ENCODE peak calls at places on chromosomes 13 and 19, in four cellular contexts. G is GM12878, J is HepG2, R is K562. E is an unnamed sample.

GRCh38 chr13:46992383-46992952 is 95.6 kb upstream of the HTR2A start:
- DNase-seq in G (no peak), J (peak; percentile 10), R (peak; percentile 11), E (peak; percentile 44)

GRCh38 chr13:34246511-34246910 is 428.6 kb downstream of the RFC3 start:
- DNase-seq in R (no peak), G (no peak), J (no peak), E (no peak)

GRCh38 chr19:38543807-38544568 is 73.8 kb downstream of the MAP4K1 start:
- DNase-seq in J (peak; percentile 79), G (peak; percentile 64), R (peak; percentile 98), E (peak; percentile 94)

GRCh38 chr13:40668335-40668734 is 1.9 kb upstream of the FOXO1 start:
- DNase-seq in G (no peak), R (peak; percentile 55), J (peak; percentile 54), E (peak; percentile 43)

GRCh38 chr19:46355991-46356669 is 9.2 kb downstream of the PPP5C start:
- DNase-seq in G (no peak), R (no peak), J (no peak), E (no peak)

GRCh38 chr13:39281539-39282150 is 243.4 kb downstream of the NHLRC3 start:
- DNase-seq in J (peak; percentile 2), G (no peak), R (no peak), E (no peak)

GRCh38 chr13:109427148-109427547 is 359.2 kb downstream of the IRS2 start:
- DNase-seq in R (no peak), J (no peak), G (no peak), E (no peak)

GRCh38 chr19:38210458-38210987 is 13.5 kb downstream of the DPF1 start:
- DNase-seq in J (no peak), R (peak; percentile 66), G (no peak), E (no peak)

GRCh38 chr13:112781881-112782361 is 92.1 kb downstream of the ATP11A start:
- DNase-seq in J (no peak), R (no peak), G (no peak), E (no peak)

GRCh38 chr13:40970803-40971202 is 48.3 kb downstream of the ELF1 start:
- DNase-seq in R (no peak), G (no peak), J (no peak), E (no peak)

GRCh38 chr13:24348797-24349515 is 39.6 kb downstream of the C1QTNF9 start:
- DNase-seq in G (no peak), J (no peak), R (no peak), E (no peak)

GRCh38 chr19:10112895-10113591 is 1.6 kb downstream of the P2RY11 start:
- DNase-seq in R (peak; percentile 56), J (peak; percentile 47), G (no peak), E (peak; percentile 62)

GRCh38 chr13:39347926-39348901 is 254.8 kb downstream of the LHFPL6 start:
- DNase-seq in J (no peak), R (no peak), G (no peak), E (peak; percentile 37)

GRCh38 chr13:20334309-20334708 is 102.2 kb upstream of the GJB6 start:
- DNase-seq in G (no peak), J (no peak), R (no peak), E (no peak)

GRCh38 chr19:45863840-45864628 is at the start of gene FOXA3:
- DNase-seq in G (no peak), R (peak; percentile 94), J (peak; percentile 64), E (peak; percentile 71)

GRCh38 chr19:492091-492531 is 4.2 kb upstream of the MADCAM1 start:
- DNase-seq in R (peak; percentile 72), J (no peak), G (no peak), E (peak; percentile 60)

GRCh38 chr13:76690611-76691010 is 195.6 kb downstream of the KCTD12 start:
- DNase-seq in G (no peak), J (no peak), R (no peak), E (no peak)

GRCh38 chr13:78426183-78426582 is 177.2 kb downstream of the POU4F1 start:
- DNase-seq in R (no peak), G (no peak), J (no peak), E (no peak)

GRCh38 chr13:67299731-67300130 is 69.6 kb upstream of the PCDH9 start:
- DNase-seq in J (no peak), G (no peak), R (no peak), E (no peak)

GRCh38 chr13:29125145-29125933 is 305.2 kb downstream of the MTUS2 start:
- DNase-seq in R (no peak), J (no peak), G (no peak), E (no peak)

GRCh38 chr19:4518345-4519171 is at the start of gene PLIN4:
- DNase-seq in R (no peak), G (no peak), J (peak; percentile 66), E (no peak)

GRCh38 chr13:44181938-44182337 is 191.7 kb upstream of the SERP2 start:
- DNase-seq in R (no peak), J (no peak), G (no peak), E (no peak)

GRCh38 chr13:112688560-112689497 is 1.0 kb upstream of the ATP11A start:
- DNase-seq in R (no peak), G (no peak), J (peak; percentile 24), E (no peak)

GRCh38 chr19:18842166-18842565 is 10.4 kb downstream of the UPF1 start:
- DNase-seq in G (no peak), R (no peak), J (no peak), E (no peak)

GRCh38 chr19:3778899-3779723 is 7.1 kb downstream of the MATK start:
- DNase-seq in J (no peak), G (no peak), R (peak; percentile 54), E (no peak)

GRCh38 chr19:40110570-40110969 is 19.8 kb upstream of the ZNF780A start:
- DNase-seq in J (peak; percentile 20), R (no peak), G (no peak), E (no peak)

GRCh38 chr19:45643927-45644771 is 5.0 kb upstream of the EML2 start:
- DNase-seq in R (no peak), G (no peak), J (no peak), E (no peak)

GRCh38 chr13:27607125-27607524 is 13.2 kb downstream of the LNX2 start:
- DNase-seq in R (no peak), G (no peak), J (peak; percentile 50), E (no peak)

GRCh38 chr13:110872034-110872767 is 42.7 kb downstream of the ANKRD10 start:
- DNase-seq in R (no peak), G (no peak), J (no peak), E (no peak)

GRCh38 chr19:35030257-35031071 is at the start of gene SCN1B:
- DNase-seq in R (peak; percentile 89), G (no peak), J (peak; percentile 31), E (peak; percentile 75)
- TF ChIP-seq BHLHE40 in R (no peak), G (no peak), J (no peak), E (no peak)

GRCh38 chr19:7742991-7743390 is 4.3 kb downstream of the CD209 start:
- DNase-seq in J (no peak), R (no peak), G (no peak), E (no peak)
- TF ChIP-seq FOXM1 in J (no peak), R (no peak), G (no peak), E (no peak)

GRCh38 chr19:6012416-6013170 is 34.7 kb upstream of the RANBP3 start:
- DNase-seq in G (no peak), R (no peak), J (no peak), E (no peak)
- TF ChIP-seq TARDBP in G (no peak), R (no peak), J (no peak), E (no peak)

GRCh38 chr13:104937881-104938280 is 1597.6 kb downstream of the EFNB2 start:
- DNase-seq in J (no peak), R (no peak), G (no peak), E (no peak)

DNA sequence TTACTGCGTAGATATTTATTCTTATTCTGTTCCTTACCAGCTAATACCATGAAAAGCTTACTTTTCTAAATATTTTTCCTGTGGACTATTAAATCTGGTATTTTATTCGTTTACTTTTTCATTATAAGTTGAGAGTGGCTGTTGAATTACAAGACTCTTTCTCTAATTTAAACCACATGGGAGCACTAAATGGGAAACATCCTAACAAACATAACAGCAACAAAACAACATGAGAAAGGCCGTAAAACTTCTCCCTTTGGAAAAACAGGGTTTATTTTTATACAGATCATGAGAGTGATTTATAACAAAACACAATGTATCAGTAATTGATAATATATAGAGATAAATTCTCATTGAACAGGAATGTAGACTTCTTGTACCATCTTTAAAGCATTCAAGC is 1592.1 kb downstream of the EFNB2 start:
- DNase-seq in J (no peak), G (no peak), R (no peak), E (no peak)
- TF ChIP-seq BHLHE40 in J (no peak), G (no peak), R (no peak), E (no peak)

GRCh38 chr19:13072206-13072898 is 30.3 kb downstream of the LYL1 start:
- DNase-seq in G (no peak), R (no peak), J (no peak), E (no peak)
- TF ChIP-seq FOXM1 in G (no peak), R (no peak), J (no peak), E (no peak)

DNA sequence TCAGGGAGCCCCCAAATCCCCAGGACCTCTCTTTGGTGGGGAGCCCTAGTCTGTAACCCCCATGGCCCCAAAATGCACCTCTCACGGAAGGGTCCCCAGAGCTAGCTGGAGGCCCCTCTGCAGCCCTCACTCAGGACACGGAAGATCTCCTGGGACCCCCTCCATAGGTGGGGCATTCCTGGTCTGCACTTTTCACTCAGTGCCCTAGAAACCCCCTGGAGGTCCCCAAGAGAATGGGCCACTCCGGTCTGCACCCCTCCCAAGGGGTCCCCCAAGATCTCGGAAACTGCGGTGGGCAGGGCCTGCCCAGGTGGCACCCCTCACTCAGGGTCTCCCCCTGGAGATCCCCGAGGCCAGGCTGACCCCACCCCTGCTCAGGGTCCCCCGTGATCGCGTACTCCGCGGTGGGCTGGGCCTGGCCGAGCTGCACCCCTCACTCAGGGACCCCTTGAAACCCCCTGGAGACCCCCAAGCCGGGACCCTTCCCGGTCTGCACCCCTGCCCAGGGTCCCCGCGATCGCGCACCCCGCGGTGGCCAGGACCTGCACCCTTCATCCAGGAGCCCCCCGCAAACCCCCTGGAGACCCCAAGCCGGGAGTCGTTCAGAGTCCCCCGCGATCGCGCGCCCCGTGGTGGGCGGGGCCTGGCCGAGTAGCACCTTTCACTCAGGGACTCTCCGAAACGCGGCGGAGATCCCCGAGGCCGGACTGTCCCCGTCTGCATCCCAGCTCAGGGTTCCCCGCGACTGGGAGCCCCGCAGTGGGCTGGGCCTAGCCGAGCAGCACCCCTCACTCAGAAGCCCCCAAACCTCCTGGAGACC is 1.1 kb downstream of the LMNB2 start:
- DNase-seq in G (no peak), R (peak; percentile 74), J (no peak), E (peak; percentile 48)
- TF ChIP-seq TARDBP in G (no peak), R (no peak), J (no peak), E (no peak)